ENCODE peak calls at places on chromosomes 13 and 19, in ten cellular contexts. One of them, this sample, is unnamed.

GRCh38 chr19:45677351-45678230 is 9.6 kb downstream of the GIPR start:
- DNase-seq in T-helper 2 cell: peak; percentile 60
- DNase-seq in substantia nigra: peak; percentile 73
- DNase-seq in AG04450: no peak
- DNase-seq in Peyer's patch: peak; percentile 95
- DNase-seq in osteocyte: no peak
- DNase-seq in putamen: peak; percentile 78
- DNase-seq in stimulated activated naive B cell treated with anti-CD40 and anti-IgM and Interleukin-4, amounts not matched to agents 10 μg/mL and 1 μg/mL and 100 μg/mL, for 72 hours: peak; percentile 34
- DNase-seq in CD8-positive, alpha-beta T cell: peak; percentile 60
- DNase-seq in ureter: peak; percentile 89
- DNase-seq in this sample: peak; percentile 81

GRCh38 chr19:2048959-2049740 is 1.9 kb downstream of the MKNK2 start:
- DNase-seq in T-helper 2 cell: no peak
- DNase-seq in substantia nigra: peak; percentile 73
- DNase-seq in AG04450: no peak
- DNase-seq in Peyer's patch: peak; percentile 55
- DNase-seq in osteocyte: no peak
- DNase-seq in putamen: no peak
- DNase-seq in stimulated activated naive B cell treated with anti-CD40 and anti-IgM and Interleukin-4, amounts not matched to agents 10 μg/mL and 1 μg/mL and 100 μg/mL, for 72 hours: no peak
- DNase-seq in CD8-positive, alpha-beta T cell: no peak
- DNase-seq in ureter: peak; percentile 57
- DNase-seq in this sample: no peak

GRCh38 chr19:40611096-40611495 is 9.9 kb downstream of the LTBP4 start:
- DNase-seq in T-helper 2 cell: no peak
- DNase-seq in substantia nigra: no peak
- DNase-seq in AG04450: no peak
- DNase-seq in Peyer's patch: peak; percentile 74
- DNase-seq in osteocyte: no peak
- DNase-seq in putamen: no peak
- DNase-seq in stimulated activated naive B cell treated with anti-CD40 and anti-IgM and Interleukin-4, amounts not matched to agents 10 μg/mL and 1 μg/mL and 100 μg/mL, for 72 hours: no peak
- DNase-seq in CD8-positive, alpha-beta T cell: no peak
- DNase-seq in ureter: peak; percentile 78
- DNase-seq in this sample: no peak

GRCh38 chr19:12779162-12779993 is 4.0 kb upstream of the HOOK2 start:
- DNase-seq in T-helper 2 cell: no peak
- DNase-seq in substantia nigra: peak; percentile 42
- DNase-seq in AG04450: no peak
- DNase-seq in Peyer's patch: no peak
- DNase-seq in osteocyte: peak; percentile 89
- DNase-seq in putamen: no peak
- DNase-seq in stimulated activated naive B cell treated with anti-CD40 and anti-IgM and Interleukin-4, amounts not matched to agents 10 μg/mL and 1 μg/mL and 100 μg/mL, for 72 hours: no peak
- DNase-seq in CD8-positive, alpha-beta T cell: no peak
- DNase-seq in ureter: peak; percentile 73
- DNase-seq in this sample: no peak

GRCh38 chr13:52419080-52419479 is 13.1 kb upstream of the THSD1 start:
- DNase-seq in T-helper 2 cell: no peak
- DNase-seq in substantia nigra: no peak
- DNase-seq in AG04450: no peak
- DNase-seq in Peyer's patch: no peak
- DNase-seq in osteocyte: no peak
- DNase-seq in putamen: no peak
- DNase-seq in stimulated activated naive B cell treated with anti-CD40 and anti-IgM and Interleukin-4, amounts not matched to agents 10 μg/mL and 1 μg/mL and 100 μg/mL, for 72 hours: no peak
- DNase-seq in CD8-positive, alpha-beta T cell: no peak
- DNase-seq in ureter: no peak
- DNase-seq in this sample: no peak

GRCh38 chr13:47310376-47310775 is 413.5 kb upstream of the HTR2A start:
- DNase-seq in T-helper 2 cell: no peak
- DNase-seq in substantia nigra: no peak
- DNase-seq in AG04450: no peak
- DNase-seq in Peyer's patch: no peak
- DNase-seq in osteocyte: no peak
- DNase-seq in putamen: no peak
- DNase-seq in stimulated activated naive B cell treated with anti-CD40 and anti-IgM and Interleukin-4, amounts not matched to agents 10 μg/mL and 1 μg/mL and 100 μg/mL, for 72 hours: no peak
- DNase-seq in CD8-positive, alpha-beta T cell: no peak
- DNase-seq in ureter: no peak
- DNase-seq in this sample: no peak

GRCh38 chr19:35088514-35088913 is 27.1 kb upstream of the FXYD3 start:
- DNase-seq in T-helper 2 cell: no peak
- DNase-seq in substantia nigra: no peak
- DNase-seq in AG04450: peak; percentile 63
- DNase-seq in Peyer's patch: no peak
- DNase-seq in osteocyte: no peak
- DNase-seq in putamen: no peak
- DNase-seq in stimulated activated naive B cell treated with anti-CD40 and anti-IgM and Interleukin-4, amounts not matched to agents 10 μg/mL and 1 μg/mL and 100 μg/mL, for 72 hours: no peak
- DNase-seq in CD8-positive, alpha-beta T cell: no peak
- DNase-seq in ureter: no peak
- DNase-seq in this sample: no peak

GRCh38 chr19:1132625-1133383 is 29.0 kb downstream of the GPX4 start:
- DNase-seq in T-helper 2 cell: peak; percentile 58
- DNase-seq in substantia nigra: no peak
- DNase-seq in AG04450: no peak
- DNase-seq in Peyer's patch: no peak
- DNase-seq in osteocyte: no peak
- DNase-seq in putamen: no peak
- DNase-seq in stimulated activated naive B cell treated with anti-CD40 and anti-IgM and Interleukin-4, amounts not matched to agents 10 μg/mL and 1 μg/mL and 100 μg/mL, for 72 hours: peak; percentile 24
- DNase-seq in CD8-positive, alpha-beta T cell: no peak
- DNase-seq in ureter: no peak
- DNase-seq in this sample: no peak

GRCh38 chr19:6064016-6064702 is 46.1 kb downstream of the RFX2 start:
- DNase-seq in T-helper 2 cell: no peak
- DNase-seq in substantia nigra: no peak
- DNase-seq in AG04450: no peak
- DNase-seq in Peyer's patch: no peak
- DNase-seq in osteocyte: no peak
- DNase-seq in putamen: no peak
- DNase-seq in stimulated activated naive B cell treated with anti-CD40 and anti-IgM and Interleukin-4, amounts not matched to agents 10 μg/mL and 1 μg/mL and 100 μg/mL, for 72 hours: no peak
- DNase-seq in CD8-positive, alpha-beta T cell: no peak
- DNase-seq in ureter: no peak
- DNase-seq in this sample: no peak

GRCh38 chr19:47758433-47758784 is 13.1 kb downstream of the NOP53 start:
- DNase-seq in T-helper 2 cell: no peak
- DNase-seq in substantia nigra: no peak
- DNase-seq in AG04450: no peak
- DNase-seq in Peyer's patch: no peak
- DNase-seq in osteocyte: no peak
- DNase-seq in putamen: no peak
- DNase-seq in stimulated activated naive B cell treated with anti-CD40 and anti-IgM and Interleukin-4, amounts not matched to agents 10 μg/mL and 1 μg/mL and 100 μg/mL, for 72 hours: no peak
- DNase-seq in CD8-positive, alpha-beta T cell: no peak
- DNase-seq in ureter: no peak
- DNase-seq in this sample: no peak

GRCh38 chr13:108375034-108375433 is 105.5 kb downstream of the TNFSF13B start:
- DNase-seq in T-helper 2 cell: no peak
- DNase-seq in substantia nigra: no peak
- DNase-seq in AG04450: no peak
- DNase-seq in Peyer's patch: no peak
- DNase-seq in osteocyte: no peak
- DNase-seq in putamen: no peak
- DNase-seq in stimulated activated naive B cell treated with anti-CD40 and anti-IgM and Interleukin-4, amounts not matched to agents 10 μg/mL and 1 μg/mL and 100 μg/mL, for 72 hours: no peak
- DNase-seq in CD8-positive, alpha-beta T cell: no peak
- DNase-seq in ureter: no peak
- DNase-seq in this sample: no peak

GRCh38 chr13:114339779-114340534 is 25.7 kb downstream of the CHAMP1 start:
- DNase-seq in T-helper 2 cell: peak; percentile 77
- DNase-seq in substantia nigra: no peak
- DNase-seq in AG04450: no peak
- DNase-seq in Peyer's patch: no peak
- DNase-seq in osteocyte: no peak
- DNase-seq in putamen: no peak
- DNase-seq in stimulated activated naive B cell treated with anti-CD40 and anti-IgM and Interleukin-4, amounts not matched to agents 10 μg/mL and 1 μg/mL and 100 μg/mL, for 72 hours: no peak
- DNase-seq in CD8-positive, alpha-beta T cell: no peak
- DNase-seq in ureter: no peak
- DNase-seq in this sample: no peak

GRCh38 chr19:29590278-29590677 is 15.8 kb upstream of the POP4 start:
- DNase-seq in T-helper 2 cell: no peak
- DNase-seq in substantia nigra: no peak
- DNase-seq in AG04450: no peak
- DNase-seq in Peyer's patch: no peak
- DNase-seq in osteocyte: no peak
- DNase-seq in putamen: no peak
- DNase-seq in stimulated activated naive B cell treated with anti-CD40 and anti-IgM and Interleukin-4, amounts not matched to agents 10 μg/mL and 1 μg/mL and 100 μg/mL, for 72 hours: no peak
- DNase-seq in CD8-positive, alpha-beta T cell: no peak
- DNase-seq in ureter: no peak
- DNase-seq in this sample: no peak

GRCh38 chr13:110319774-110320509 is 12.9 kb downstream of the COL4A2 start:
- DNase-seq in T-helper 2 cell: no peak
- DNase-seq in substantia nigra: no peak
- DNase-seq in AG04450: no peak
- DNase-seq in Peyer's patch: no peak
- DNase-seq in osteocyte: no peak
- DNase-seq in putamen: no peak
- DNase-seq in stimulated activated naive B cell treated with anti-CD40 and anti-IgM and Interleukin-4, amounts not matched to agents 10 μg/mL and 1 μg/mL and 100 μg/mL, for 72 hours: no peak
- DNase-seq in CD8-positive, alpha-beta T cell: no peak
- DNase-seq in ureter: no peak
- DNase-seq in this sample: no peak

GRCh38 chr13:26378116-26378515 is 124.2 kb downstream of the CDK8 start:
- DNase-seq in T-helper 2 cell: no peak
- DNase-seq in substantia nigra: no peak
- DNase-seq in AG04450: no peak
- DNase-seq in Peyer's patch: no peak
- DNase-seq in osteocyte: no peak
- DNase-seq in putamen: no peak
- DNase-seq in stimulated activated naive B cell treated with anti-CD40 and anti-IgM and Interleukin-4, amounts not matched to agents 10 μg/mL and 1 μg/mL and 100 μg/mL, for 72 hours: no peak
- DNase-seq in CD8-positive, alpha-beta T cell: no peak
- DNase-seq in ureter: no peak
- DNase-seq in this sample: no peak

GRCh38 chr13:23443878-23444277 is 10.4 kb upstream of the SACS start:
- DNase-seq in T-helper 2 cell: no peak
- DNase-seq in substantia nigra: no peak
- DNase-seq in AG04450: no peak
- DNase-seq in Peyer's patch: no peak
- DNase-seq in osteocyte: no peak
- DNase-seq in putamen: no peak
- DNase-seq in stimulated activated naive B cell treated with anti-CD40 and anti-IgM and Interleukin-4, amounts not matched to agents 10 μg/mL and 1 μg/mL and 100 μg/mL, for 72 hours: no peak
- DNase-seq in CD8-positive, alpha-beta T cell: no peak
- DNase-seq in ureter: no peak
- DNase-seq in this sample: no peak

GRCh38 chr13:65401315-65401714 is 1828.8 kb downstream of the PCDH9 start:
- DNase-seq in T-helper 2 cell: no peak
- DNase-seq in substantia nigra: no peak
- DNase-seq in AG04450: no peak
- DNase-seq in Peyer's patch: no peak
- DNase-seq in osteocyte: no peak
- DNase-seq in putamen: no peak
- DNase-seq in stimulated activated naive B cell treated with anti-CD40 and anti-IgM and Interleukin-4, amounts not matched to agents 10 μg/mL and 1 μg/mL and 100 μg/mL, for 72 hours: no peak
- DNase-seq in CD8-positive, alpha-beta T cell: no peak
- DNase-seq in ureter: no peak
- DNase-seq in this sample: no peak

GRCh38 chr19:48754950-48755645 is at the start of gene FGF21:
- DNase-seq in T-helper 2 cell: no peak
- DNase-seq in substantia nigra: no peak
- DNase-seq in AG04450: no peak
- DNase-seq in Peyer's patch: no peak
- DNase-seq in osteocyte: no peak
- DNase-seq in putamen: no peak
- DNase-seq in stimulated activated naive B cell treated with anti-CD40 and anti-IgM and Interleukin-4, amounts not matched to agents 10 μg/mL and 1 μg/mL and 100 μg/mL, for 72 hours: no peak
- DNase-seq in CD8-positive, alpha-beta T cell: no peak
- DNase-seq in ureter: no peak
- DNase-seq in this sample: no peak

GRCh38 chr19:1945899-1946298 is 4.9 kb downstream of the CSNK1G2 start:
- DNase-seq in T-helper 2 cell: no peak
- DNase-seq in substantia nigra: peak; percentile 38
- DNase-seq in AG04450: no peak
- DNase-seq in Peyer's patch: peak; percentile 58
- DNase-seq in osteocyte: peak; percentile 86
- DNase-seq in putamen: no peak
- DNase-seq in stimulated activated naive B cell treated with anti-CD40 and anti-IgM and Interleukin-4, amounts not matched to agents 10 μg/mL and 1 μg/mL and 100 μg/mL, for 72 hours: no peak
- DNase-seq in CD8-positive, alpha-beta T cell: no peak
- DNase-seq in ureter: no peak
- DNase-seq in this sample: peak; percentile 53

GRCh38 chr13:30743319-30744055 is 8.1 kb downstream of the ALOX5AP start:
- DNase-seq in T-helper 2 cell: no peak
- DNase-seq in substantia nigra: no peak
- DNase-seq in AG04450: peak; percentile 93
- DNase-seq in Peyer's patch: no peak
- DNase-seq in osteocyte: no peak
- DNase-seq in putamen: peak; percentile 19
- DNase-seq in stimulated activated naive B cell treated with anti-CD40 and anti-IgM and Interleukin-4, amounts not matched to agents 10 μg/mL and 1 μg/mL and 100 μg/mL, for 72 hours: no peak
- DNase-seq in CD8-positive, alpha-beta T cell: no peak
- DNase-seq in ureter: no peak
- DNase-seq in this sample: no peak

GRCh38 chr13:80084086-80084676 is 256.7 kb downstream of the SPRY2 start:
- DNase-seq in T-helper 2 cell: no peak
- DNase-seq in substantia nigra: no peak
- DNase-seq in AG04450: peak; percentile 74
- DNase-seq in Peyer's patch: no peak
- DNase-seq in osteocyte: no peak
- DNase-seq in putamen: no peak
- DNase-seq in stimulated activated naive B cell treated with anti-CD40 and anti-IgM and Interleukin-4, amounts not matched to agents 10 μg/mL and 1 μg/mL and 100 μg/mL, for 72 hours: no peak
- DNase-seq in CD8-positive, alpha-beta T cell: no peak
- DNase-seq in ureter: no peak
- DNase-seq in this sample: no peak

GRCh38 chr13:101703081-101703480 is 250.6 kb downstream of the ITGBL1 start:
- DNase-seq in T-helper 2 cell: no peak
- DNase-seq in substantia nigra: no peak
- DNase-seq in AG04450: no peak
- DNase-seq in Peyer's patch: no peak
- DNase-seq in osteocyte: no peak
- DNase-seq in putamen: no peak
- DNase-seq in stimulated activated naive B cell treated with anti-CD40 and anti-IgM and Interleukin-4, amounts not matched to agents 10 μg/mL and 1 μg/mL and 100 μg/mL, for 72 hours: no peak
- DNase-seq in CD8-positive, alpha-beta T cell: no peak
- DNase-seq in ureter: no peak
- DNase-seq in this sample: no peak

GRCh38 chr19:14519860-14520407 is 1.7 kb upstream of the DNAJB1 start:
- DNase-seq in T-helper 2 cell: no peak
- DNase-seq in substantia nigra: no peak
- DNase-seq in AG04450: no peak
- DNase-seq in Peyer's patch: no peak
- DNase-seq in osteocyte: no peak
- DNase-seq in putamen: no peak
- DNase-seq in stimulated activated naive B cell treated with anti-CD40 and anti-IgM and Interleukin-4, amounts not matched to agents 10 μg/mL and 1 μg/mL and 100 μg/mL, for 72 hours: no peak
- DNase-seq in CD8-positive, alpha-beta T cell: no peak
- DNase-seq in ureter: no peak
- DNase-seq in this sample: no peak

GRCh38 chr19:32458500-32459123 is 53.0 kb downstream of the DPY19L3 start:
- DNase-seq in T-helper 2 cell: no peak
- DNase-seq in substantia nigra: no peak
- DNase-seq in AG04450: no peak
- DNase-seq in Peyer's patch: no peak
- DNase-seq in osteocyte: no peak
- DNase-seq in putamen: no peak
- DNase-seq in stimulated activated naive B cell treated with anti-CD40 and anti-IgM and Interleukin-4, amounts not matched to agents 10 μg/mL and 1 μg/mL and 100 μg/mL, for 72 hours: no peak
- DNase-seq in CD8-positive, alpha-beta T cell: no peak
- DNase-seq in ureter: no peak
- DNase-seq in this sample: no peak

GRCh38 chr19:46824887-46825730 is 25.5 kb downstream of the AP2S1 start:
- DNase-seq in T-helper 2 cell: no peak
- DNase-seq in substantia nigra: no peak
- DNase-seq in AG04450: no peak
- DNase-seq in Peyer's patch: no peak
- DNase-seq in osteocyte: no peak
- DNase-seq in putamen: no peak
- DNase-seq in stimulated activated naive B cell treated with anti-CD40 and anti-IgM and Interleukin-4, amounts not matched to agents 10 μg/mL and 1 μg/mL and 100 μg/mL, for 72 hours: peak; percentile 16
- DNase-seq in CD8-positive, alpha-beta T cell: no peak
- DNase-seq in ureter: no peak
- DNase-seq in this sample: no peak

GRCh38 chr19:19514215-19514633 is 1.1 kb downstream of the TSSK6 start:
- DNase-seq in T-helper 2 cell: no peak
- DNase-seq in substantia nigra: peak; percentile 65
- DNase-seq in AG04450: no peak
- DNase-seq in Peyer's patch: no peak
- DNase-seq in osteocyte: no peak
- DNase-seq in putamen: peak; percentile 47
- DNase-seq in stimulated activated naive B cell treated with anti-CD40 and anti-IgM and Interleukin-4, amounts not matched to agents 10 μg/mL and 1 μg/mL and 100 μg/mL, for 72 hours: no peak
- DNase-seq in CD8-positive, alpha-beta T cell: no peak
- DNase-seq in ureter: peak; percentile 77
- DNase-seq in this sample: no peak

This sample was measured in mesothelial cell of epicardium.